ENCODE peak calls at places on chromosomes 2 and 18, in eight cellular contexts. One of them, this sample, is unnamed. For H3K9me3, the result is how much of the 10 kb centered on the place peaks cover.

GRCh38 chr2:137938204-137938603 is 26.1 kb upstream of the HNMT start:
- DNase-seq in H1: no peak
- DNase-seq in A549: no peak
- DNase-seq in uterus: no peak
- DNase-seq in GM12878: no peak
- DNase-seq in tibial nerve: peak
- DNase-seq in IMR-90: peak
- DNase-seq in stomach: no peak
- DNase-seq in this sample: no peak

GRCh38 chr2:233455006-233455405 is 100.7 kb downstream of the DGKD start:
- DNase-seq in stomach: no peak
- DNase-seq in tibial nerve: no peak
- DNase-seq in A549: no peak
- DNase-seq in uterus: no peak
- DNase-seq in IMR-90: no peak
- DNase-seq in H1: no peak
- DNase-seq in GM12878: no peak
- DNase-seq in this sample: peak

GRCh38 chr2:10414000-10414451 is 34.1 kb downstream of the ODC1 start:
- DNase-seq in stomach: peak
- DNase-seq in tibial nerve: no peak
- DNase-seq in GM12878: no peak
- DNase-seq in A549: no peak
- DNase-seq in IMR-90: peak
- DNase-seq in H1: no peak
- DNase-seq in uterus: no peak
- DNase-seq in this sample: no peak

GRCh38 chr2:61707984-61708852 is 145.6 kb downstream of the FAM161A start:
- DNase-seq in GM12878: peak
- DNase-seq in H1: no peak
- DNase-seq in tibial nerve: no peak
- DNase-seq in stomach: peak
- DNase-seq in uterus: no peak
- DNase-seq in A549: peak
- DNase-seq in IMR-90: peak
- DNase-seq in this sample: peak

GRCh38 chr2:1564506-1564905 is 151.2 kb downstream of the TPO start:
- DNase-seq in tibial nerve: no peak
- DNase-seq in IMR-90: no peak
- DNase-seq in GM12878: no peak
- DNase-seq in A549: no peak
- DNase-seq in uterus: no peak
- DNase-seq in H1: no peak
- DNase-seq in stomach: no peak
- DNase-seq in this sample: no peak

GRCh38 chr2:33274524-33274923 is 201.9 kb upstream of the RASGRP3 start:
- DNase-seq in GM12878: no peak
- DNase-seq in uterus: no peak
- DNase-seq in IMR-90: no peak
- DNase-seq in A549: no peak
- DNase-seq in tibial nerve: no peak
- DNase-seq in stomach: no peak
- DNase-seq in H1: no peak
- DNase-seq in this sample: no peak

GRCh38 chr18:67043276-67043675 is 439.4 kb upstream of the CDH19 start:
- DNase-seq in H1: no peak
- DNase-seq in stomach: no peak
- DNase-seq in uterus: no peak
- DNase-seq in A549: no peak
- DNase-seq in tibial nerve: no peak
- DNase-seq in GM12878: no peak
- DNase-seq in IMR-90: no peak
- DNase-seq in this sample: no peak

GRCh38 chr2:181904022-181904632 is 12.6 kb downstream of the ITPRID2 start:
- DNase-seq in tibial nerve: no peak
- DNase-seq in A549: peak
- DNase-seq in uterus: no peak
- DNase-seq in stomach: no peak
- DNase-seq in GM12878: no peak
- DNase-seq in IMR-90: peak
- DNase-seq in H1: no peak
- DNase-seq in this sample: no peak

GRCh38 chr2:43604674-43605073 is 8.8 kb upstream of the THADA start:
- DNase-seq in A549: no peak
- DNase-seq in GM12878: no peak
- DNase-seq in uterus: no peak
- DNase-seq in stomach: no peak
- DNase-seq in H1: no peak
- DNase-seq in IMR-90: no peak
- DNase-seq in tibial nerve: no peak
- DNase-seq in this sample: no peak

GRCh38 chr18:54440292-54440691 is 82.6 kb downstream of the C18orf54 start:
- DNase-seq in GM12878: no peak
- DNase-seq in uterus: no peak
- DNase-seq in H1: no peak
- DNase-seq in IMR-90: no peak
- DNase-seq in A549: no peak
- DNase-seq in stomach: no peak
- DNase-seq in tibial nerve: no peak
- DNase-seq in this sample: no peak

GRCh38 chr2:220226541-220226940 is 599.1 kb downstream of the SLC4A3 start:
- DNase-seq in GM12878: no peak
- DNase-seq in stomach: no peak
- DNase-seq in uterus: no peak
- DNase-seq in tibial nerve: no peak
- DNase-seq in A549: no peak
- DNase-seq in H1: no peak
- DNase-seq in IMR-90: no peak
- DNase-seq in this sample: no peak

GRCh38 chr18:10436160-10436559 is 18.3 kb upstream of the APCDD1 start:
- DNase-seq in uterus: no peak
- DNase-seq in tibial nerve: no peak
- DNase-seq in A549: no peak
- DNase-seq in stomach: no peak
- DNase-seq in H1: no peak
- DNase-seq in GM12878: no peak
- DNase-seq in IMR-90: no peak
- DNase-seq in this sample: no peak

GRCh38 chr2:283996-284794 is 3.7 kb downstream of the ALKAL2 start:
- DNase-seq in GM12878: no peak
- DNase-seq in A549: no peak
- DNase-seq in IMR-90: peak
- DNase-seq in H1: no peak
- DNase-seq in uterus: no peak
- DNase-seq in tibial nerve: no peak
- DNase-seq in stomach: no peak
- DNase-seq in this sample: no peak

GRCh38 chr2:69490486-69490885 is 53.3 kb upstream of the NFU1 start:
- DNase-seq in stomach: no peak
- DNase-seq in uterus: no peak
- DNase-seq in A549: no peak
- DNase-seq in tibial nerve: no peak
- DNase-seq in GM12878: no peak
- DNase-seq in IMR-90: no peak
- DNase-seq in H1: no peak
- DNase-seq in this sample: no peak

GRCh38 chr2:201950606-201951005 is 83.0 kb upstream of the FZD7 start:
- DNase-seq in tibial nerve: no peak
- DNase-seq in H1: no peak
- DNase-seq in A549: no peak
- DNase-seq in stomach: no peak
- DNase-seq in IMR-90: peak
- DNase-seq in uterus: no peak
- DNase-seq in GM12878: no peak
- DNase-seq in this sample: no peak

GRCh38 chr18:40413160-40413559 is 1541.9 kb upstream of the PIK3C3 start:
- DNase-seq in stomach: no peak
- DNase-seq in GM12878: no peak
- DNase-seq in uterus: no peak
- DNase-seq in H1: peak
- DNase-seq in IMR-90: peak
- DNase-seq in A549: no peak
- DNase-seq in tibial nerve: no peak
- DNase-seq in this sample: no peak

GRCh38 chr18:37470986-37471385 is 94.6 kb downstream of the CELF4 start:
- DNase-seq in H1: no peak
- DNase-seq in A549: no peak
- DNase-seq in tibial nerve: no peak
- DNase-seq in stomach: no peak
- DNase-seq in uterus: no peak
- DNase-seq in GM12878: no peak
- DNase-seq in IMR-90: no peak
- DNase-seq in this sample: no peak

GRCh38 chr2:12169721-12170120 is 423.3 kb downstream of the LPIN1 start:
- DNase-seq in uterus: peak
- DNase-seq in GM12878: no peak
- DNase-seq in tibial nerve: peak
- DNase-seq in A549: no peak
- DNase-seq in stomach: no peak
- DNase-seq in IMR-90: peak
- DNase-seq in H1: no peak
- DNase-seq in this sample: peak

GRCh38 chr2:226835420-226835795 is 446 bp upstream of the RHBDD1 start:
- DNase-seq in H1: no peak
- DNase-seq in GM12878: no peak
- DNase-seq in stomach: no peak
- DNase-seq in IMR-90: peak
- DNase-seq in A549: peak
- DNase-seq in uterus: no peak
- DNase-seq in tibial nerve: peak
- DNase-seq in this sample: peak

GRCh38 chr18:28136071-28136470 is 40.9 kb downstream of the CDH2 start:
- DNase-seq in stomach: no peak
- DNase-seq in uterus: no peak
- DNase-seq in IMR-90: no peak
- DNase-seq in GM12878: no peak
- DNase-seq in tibial nerve: no peak
- DNase-seq in A549: no peak
- DNase-seq in H1: no peak
- DNase-seq in this sample: no peak

GRCh38 chr18:76903386-76903785 is 81.0 kb downstream of the ZNF236 start:
- DNase-seq in stomach: no peak
- DNase-seq in IMR-90: no peak
- DNase-seq in tibial nerve: no peak
- DNase-seq in H1: no peak
- DNase-seq in uterus: no peak
- DNase-seq in GM12878: no peak
- DNase-seq in A549: no peak
- DNase-seq in this sample: no peak

GRCh38 chr2:64636105-64636873 is 17.4 kb downstream of the SERTAD2 start:
- DNase-seq in uterus: no peak
- DNase-seq in GM12878: peak
- DNase-seq in H1: no peak
- DNase-seq in stomach: no peak
- DNase-seq in IMR-90: no peak
- DNase-seq in A549: no peak
- DNase-seq in tibial nerve: no peak
- DNase-seq in this sample: no peak

GRCh38 chr2:46535360-46535759 is 56.0 kb downstream of the TMEM247 start:
- DNase-seq in A549: no peak
- DNase-seq in stomach: no peak
- DNase-seq in H1: no peak
- DNase-seq in IMR-90: no peak
- DNase-seq in GM12878: peak
- DNase-seq in tibial nerve: no peak
- DNase-seq in uterus: no peak
- DNase-seq in this sample: no peak

GRCh38 chr2:54613794-54614257 is 109.6 kb upstream of the EML6 start:
- DNase-seq in IMR-90: peak
- DNase-seq in GM12878: no peak
- DNase-seq in A549: peak
- DNase-seq in stomach: no peak
- DNase-seq in H1: no peak
- DNase-seq in uterus: no peak
- DNase-seq in tibial nerve: no peak
- DNase-seq in this sample: no peak

GRCh38 chr2:17894005-17894404 is 15.5 kb downstream of the KCNS3 start:
- DNase-seq in stomach: no peak
- DNase-seq in A549: no peak
- DNase-seq in H1: no peak
- DNase-seq in tibial nerve: no peak
- DNase-seq in GM12878: no peak
- DNase-seq in IMR-90: peak
- DNase-seq in uterus: no peak
- DNase-seq in this sample: no peak
- TF ChIP-seq CTCF in stomach: no peak
- TF ChIP-seq CTCF in A549: no peak
- TF ChIP-seq CTCF in H1: no peak
- TF ChIP-seq CTCF in tibial nerve: no peak
- TF ChIP-seq CTCF in GM12878: no peak
- TF ChIP-seq CTCF in IMR-90: no peak
- TF ChIP-seq CTCF in uterus: no peak
- TF ChIP-seq CTCF in this sample: no peak

GRCh38 chr2:125398738-125399473 is 1257.1 kb upstream of the GYPC start:
- DNase-seq in uterus: no peak
- DNase-seq in tibial nerve: no peak
- DNase-seq in IMR-90: no peak
- DNase-seq in A549: no peak
- DNase-seq in GM12878: peak
- DNase-seq in H1: no peak
- DNase-seq in stomach: no peak
- DNase-seq in this sample: no peak
- H3K9me3 ChIP-seq in uterus: under half
- H3K9me3 ChIP-seq in tibial nerve: under half
- H3K9me3 ChIP-seq in IMR-90: under half
- H3K9me3 ChIP-seq in A549: under half
- H3K9me3 ChIP-seq in GM12878: under half
- H3K9me3 ChIP-seq in H1: under half
- H3K9me3 ChIP-seq in stomach: under half
- H3K9me3 ChIP-seq in this sample: under half

DNA sequence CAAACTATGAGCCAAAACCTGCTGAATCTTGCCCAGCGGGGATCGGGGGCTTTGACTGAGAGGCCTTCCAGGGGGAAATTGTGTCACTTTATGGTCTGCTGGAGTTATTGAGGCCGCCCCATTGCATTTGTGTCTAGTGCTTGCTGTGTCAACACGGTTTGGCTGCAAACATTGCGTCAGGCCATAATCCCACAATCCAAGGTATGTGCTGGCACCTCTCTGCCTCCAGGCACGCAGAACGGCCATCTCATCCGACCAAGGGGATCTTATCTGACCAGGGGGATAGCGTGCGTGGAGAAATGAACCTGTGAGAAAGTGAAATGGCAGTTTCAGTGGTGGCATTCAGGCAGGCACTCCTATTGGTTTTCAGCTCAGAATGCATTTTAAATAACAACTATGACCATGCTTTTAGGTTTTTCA is 18.1 kb upstream of the LYPD6B start:
- DNase-seq in GM12878: peak
- DNase-seq in uterus: no peak
- DNase-seq in IMR-90: no peak
- DNase-seq in stomach: peak
- DNase-seq in tibial nerve: no peak
- DNase-seq in H1: no peak
- DNase-seq in A549: no peak
- DNase-seq in this sample: no peak
- TF ChIP-seq POLR2A in GM12878: peak
- TF ChIP-seq POLR2A in uterus: no peak
- TF ChIP-seq POLR2A in IMR-90: no peak
- TF ChIP-seq POLR2A in stomach: no peak
- TF ChIP-seq POLR2A in tibial nerve: no peak
- TF ChIP-seq POLR2A in H1: no peak
- TF ChIP-seq POLR2A in A549: no peak
- TF ChIP-seq POLR2A in this sample: no peak

GRCh38 chr18:33231474-33232317 is 208.8 kb downstream of the CCDC178 start:
- DNase-seq in uterus: peak
- DNase-seq in A549: peak
- DNase-seq in IMR-90: peak
- DNase-seq in tibial nerve: peak
- DNase-seq in GM12878: peak
- DNase-seq in stomach: peak
- DNase-seq in H1: peak
- DNase-seq in this sample: no peak

GRCh38 chr18:33232318-33232626 is 208.2 kb downstream of the CCDC178 start:
- DNase-seq in H1: no peak
- DNase-seq in GM12878: no peak
- DNase-seq in tibial nerve: no peak
- DNase-seq in A549: no peak
- DNase-seq in IMR-90: no peak
- DNase-seq in uterus: no peak
- DNase-seq in stomach: no peak
- DNase-seq in this sample: no peak
- TF ChIP-seq CTCF in H1: no peak
- TF ChIP-seq CTCF in GM12878: no peak
- TF ChIP-seq CTCF in tibial nerve: no peak
- TF ChIP-seq CTCF in A549: no peak
- TF ChIP-seq CTCF in IMR-90: no peak
- TF ChIP-seq CTCF in uterus: no peak
- TF ChIP-seq CTCF in stomach: no peak
- TF ChIP-seq CTCF in this sample: no peak

This sample was measured in gastrocnemius medialis.